ENCODE peak calls at places on chromosomes 7 and 10, in four cellular contexts. J is iPS DF 6.9; V is H4; I is activated naive CD8-positive, alpha-beta T cell treated with anti-CD3 and anti-CD28 coated beads, Interleukin-2, amount 50 U/mL, for 16 hours. D is an unnamed sample.

GRCh38 chr10:123862421-123863188 is 29.0 kb downstream of the CPXM2 start:
- DNase-seq in J (no peak), I (no peak), V (no peak), D (no peak)

GRCh38 chr10:80497187-80498038 is 40.3 kb upstream of the SH2D4B start:
- DNase-seq in J (no peak), I (no peak), V (no peak), D (no peak)

GRCh38 chr10:54125098-54125747 is 675.8 kb downstream of the PCDH15 start:
- DNase-seq in I (no peak), J (no peak), V (no peak), D (no peak)

GRCh38 chr7:1717095-1717483 is 47.0 kb downstream of the ELFN1 start:
- DNase-seq in J (no peak), V (no peak), I (no peak), D (no peak)

GRCh38 chr7:51228386-51228958 is 88.1 kb downstream of the COBL start:
- DNase-seq in V (no peak), J (no peak), I (no peak), D (no peak)

GRCh38 chr7:26704786-26705185 is 159.6 kb downstream of the SKAP2 start:
- DNase-seq in J (no peak), V (no peak), I (no peak), D (no peak)

GRCh38 chr7:158256091-158256816 is 331.4 kb downstream of the PTPRN2 start:
- DNase-seq in I (no peak), J (no peak), V (no peak), D (no peak)

GRCh38 chr7:133054167-133054840 is 27.6 kb downstream of the CHCHD3 start:
- DNase-seq in I (no peak), V (no peak), J (no peak), D (no peak)

GRCh38 chr10:103612462-103613365 is 119.2 kb downstream of the NEURL1 start:
- DNase-seq in V (no peak), J (no peak), I (no peak), D (no peak)

GRCh38 chr10:91409869-91410637 is at the start of gene HECTD2:
- DNase-seq in I (peak), V (peak), J (no peak), D (peak)

GRCh38 chr10:62047240-62047897 is 145.9 kb downstream of the ARID5B start:
- DNase-seq in J (no peak), I (no peak), V (no peak), D (no peak)

GRCh38 chr7:154869436-154869835 is 133.5 kb downstream of the PAXIP1 start:
- DNase-seq in I (no peak), J (no peak), V (no peak), D (no peak)

GRCh38 chr7:30249986-30250774 is 34.2 kb upstream of the ZNRF2 start:
- DNase-seq in V (no peak), I (no peak), J (no peak), D (no peak)

GRCh38 chr10:117631276-117632151 is 89.0 kb downstream of the EMX2 start:
- DNase-seq in J (no peak), I (no peak), V (no peak), D (no peak)

GRCh38 chr7:117124585-117125220 is 171.4 kb downstream of the ST7 start:
- DNase-seq in I (no peak), V (peak), J (no peak), D (no peak)

GRCh38 chr7:74187915-74188675 is 13.9 kb downstream of the EIF4H start:
- DNase-seq in V (no peak), I (no peak), J (no peak), D (no peak)

GRCh38 chr10:59290448-59290847 is 71.9 kb downstream of the FAM13C start:
- DNase-seq in J (no peak), V (no peak), I (no peak), D (no peak)

GRCh38 chr10:86261933-86262665 is 104.5 kb downstream of the GRID1 start:
- DNase-seq in J (peak), I (no peak), V (no peak), D (no peak)

GRCh38 chr10:77392851-77393250 is 244.8 kb downstream of the KCNMA1 start:
- DNase-seq in I (no peak), V (peak), J (no peak), D (no peak)

GRCh38 chr7:127961787-127962463 is 69.3 kb downstream of the LRRC4 start:
- DNase-seq in J (no peak), I (no peak), V (no peak), D (no peak)

GRCh38 chr10:89857399-89857798 is 156.0 kb downstream of the KIF20B start:
- DNase-seq in I (no peak), V (no peak), J (no peak), D (no peak)

GRCh38 chr10:114584419-114584818 is 73.7 kb downstream of the ABLIM1 start:
- DNase-seq in J (no peak), V (no peak), I (no peak), D (no peak)

GRCh38 chr10:124864421-124865193 is 63.0 kb downstream of the ABRAXAS2 start:
- DNase-seq in J (no peak), I (no peak), V (peak), D (no peak)

GRCh38 chr10:22655312-22655973 is 58.9 kb downstream of the PIP4K2A start:
- DNase-seq in V (peak), J (no peak), I (no peak), D (no peak)

GRCh38 chr10:35178305-35178704 is 51.7 kb downstream of the CREM start:
- DNase-seq in J (no peak), I (no peak), V (no peak), D (no peak)

GRCh38 chr10:3186365-3186764 is 13.8 kb upstream of the PITRM1 start:
- DNase-seq in J (no peak), V (no peak), I (no peak), D (peak)